ENCODE peak calls at places on chromosomes 2 and 18, in six cellular contexts. One of them, this sample, is unnamed.

GRCh38 chr2:163878718-163879117 is 142.9 kb upstream of the FIGN start:
- DNase-seq in endothelial cell: peak; percentile 23
- DNase-seq in heart right ventricle: no peak
- DNase-seq in AG09309: no peak
- DNase-seq in GM23338: peak; percentile 79
- DNase-seq in fibroblast of mammary gland: peak; percentile 45
- DNase-seq in this sample: no peak

GRCh38 chr2:226733189-226733858 is 66.3 kb downstream of the IRS1 start:
- DNase-seq in heart right ventricle: no peak
- DNase-seq in GM23338: no peak
- DNase-seq in AG09309: no peak
- DNase-seq in fibroblast of mammary gland: peak; percentile 31
- DNase-seq in endothelial cell: no peak
- DNase-seq in this sample: no peak

GRCh38 chr2:42141687-42142475 is 27.3 kb upstream of the EML4 start:
- DNase-seq in GM23338: peak; percentile 72
- DNase-seq in endothelial cell: no peak
- DNase-seq in fibroblast of mammary gland: peak; percentile 91
- DNase-seq in AG09309: peak; percentile 88
- DNase-seq in heart right ventricle: peak; percentile 88
- DNase-seq in this sample: no peak

GRCh38 chr18:46629356-46629755 is 27.7 kb downstream of the LOXHD1 start:
- DNase-seq in fibroblast of mammary gland: no peak
- DNase-seq in heart right ventricle: no peak
- DNase-seq in GM23338: no peak
- DNase-seq in endothelial cell: no peak
- DNase-seq in AG09309: no peak
- DNase-seq in this sample: no peak

GRCh38 chr18:332721-333513 is 65.1 kb upstream of the THOC1 start:
- DNase-seq in AG09309: no peak
- DNase-seq in heart right ventricle: peak; percentile 64
- DNase-seq in fibroblast of mammary gland: peak; percentile 50
- DNase-seq in endothelial cell: no peak
- DNase-seq in GM23338: no peak
- DNase-seq in this sample: no peak

GRCh38 chr2:119218478-119219064 is 5.1 kb upstream of the STEAP3 start:
- DNase-seq in fibroblast of mammary gland: peak; percentile 70
- DNase-seq in endothelial cell: no peak
- DNase-seq in GM23338: peak; percentile 39
- DNase-seq in heart right ventricle: peak; percentile 58
- DNase-seq in AG09309: no peak
- DNase-seq in this sample: no peak

GRCh38 chr2:178990533-178991241 is 59.2 kb downstream of the CCDC141 start:
- DNase-seq in heart right ventricle: no peak
- DNase-seq in GM23338: no peak
- DNase-seq in fibroblast of mammary gland: no peak
- DNase-seq in AG09309: no peak
- DNase-seq in endothelial cell: no peak
- DNase-seq in this sample: no peak

GRCh38 chr2:222993920-222994650 is 57.9 kb upstream of the KCNE4 start:
- DNase-seq in endothelial cell: no peak
- DNase-seq in AG09309: peak; percentile 96
- DNase-seq in fibroblast of mammary gland: peak; percentile 97
- DNase-seq in GM23338: no peak
- DNase-seq in heart right ventricle: peak; percentile 85
- DNase-seq in this sample: peak; percentile 35

GRCh38 chr18:25351280-25351772 is 640 bp downstream of the ZNF521 start:
- DNase-seq in AG09309: no peak
- DNase-seq in fibroblast of mammary gland: no peak
- DNase-seq in GM23338: no peak
- DNase-seq in heart right ventricle: peak; percentile 18
- DNase-seq in endothelial cell: no peak
- DNase-seq in this sample: no peak

GRCh38 chr2:71008342-71008741 is 13.7 kb upstream of the TEX261 start:
- DNase-seq in endothelial cell: no peak
- DNase-seq in GM23338: no peak
- DNase-seq in heart right ventricle: no peak
- DNase-seq in fibroblast of mammary gland: no peak
- DNase-seq in AG09309: no peak
- DNase-seq in this sample: no peak

GRCh38 chr2:62344472-62344871 is 148.6 kb downstream of the B3GNT2 start:
- DNase-seq in fibroblast of mammary gland: peak; percentile 18
- DNase-seq in endothelial cell: no peak
- DNase-seq in AG09309: no peak
- DNase-seq in GM23338: no peak
- DNase-seq in heart right ventricle: no peak
- DNase-seq in this sample: no peak

GRCh38 chr2:85997016-85997970 is 108.4 kb downstream of the POLR1A start:
- DNase-seq in endothelial cell: no peak
- DNase-seq in AG09309: no peak
- DNase-seq in fibroblast of mammary gland: no peak
- DNase-seq in GM23338: no peak
- DNase-seq in heart right ventricle: no peak
- DNase-seq in this sample: no peak

GRCh38 chr2:43178602-43179542 is 47.5 kb downstream of the ZFP36L2 start:
- DNase-seq in endothelial cell: peak; percentile 55
- DNase-seq in GM23338: peak; percentile 78
- DNase-seq in fibroblast of mammary gland: peak; percentile 88
- DNase-seq in heart right ventricle: peak; percentile 73
- DNase-seq in AG09309: peak; percentile 52
- DNase-seq in this sample: no peak

GRCh38 chr2:167844714-167845530 is 402.5 kb downstream of the STK39 start:
- DNase-seq in endothelial cell: no peak
- DNase-seq in GM23338: peak; percentile 63
- DNase-seq in AG09309: no peak
- DNase-seq in heart right ventricle: no peak
- DNase-seq in fibroblast of mammary gland: no peak
- DNase-seq in this sample: no peak

GRCh38 chr2:241751152-241751551 is 16.7 kb downstream of the D2HGDH start:
- DNase-seq in GM23338: no peak
- DNase-seq in fibroblast of mammary gland: no peak
- DNase-seq in heart right ventricle: no peak
- DNase-seq in endothelial cell: no peak
- DNase-seq in AG09309: no peak
- DNase-seq in this sample: no peak

GRCh38 chr2:66665124-66665984 is 230.4 kb downstream of the MEIS1 start:
- DNase-seq in endothelial cell: no peak
- DNase-seq in GM23338: no peak
- DNase-seq in AG09309: no peak
- DNase-seq in heart right ventricle: no peak
- DNase-seq in fibroblast of mammary gland: peak; percentile 43
- DNase-seq in this sample: no peak

GRCh38 chr18:77016133-77016839 is 116.3 kb downstream of the MBP start:
- DNase-seq in fibroblast of mammary gland: no peak
- DNase-seq in heart right ventricle: no peak
- DNase-seq in endothelial cell: no peak
- DNase-seq in GM23338: no peak
- DNase-seq in AG09309: no peak
- DNase-seq in this sample: no peak

GRCh38 chr2:60213865-60214657 is 339.4 kb downstream of the BCL11A start:
- DNase-seq in AG09309: no peak
- DNase-seq in heart right ventricle: peak; percentile 18
- DNase-seq in GM23338: no peak
- DNase-seq in fibroblast of mammary gland: no peak
- DNase-seq in endothelial cell: no peak
- DNase-seq in this sample: no peak

GRCh38 chr2:79547568-79547967 is 34.7 kb downstream of the CTNNA2 start:
- DNase-seq in heart right ventricle: no peak
- DNase-seq in AG09309: no peak
- DNase-seq in endothelial cell: no peak
- DNase-seq in fibroblast of mammary gland: no peak
- DNase-seq in GM23338: no peak
- DNase-seq in this sample: no peak

GRCh38 chr2:71530246-71530986 is 77.1 kb downstream of the DYSF start:
- DNase-seq in GM23338: peak; percentile 82
- DNase-seq in endothelial cell: peak; percentile 48
- DNase-seq in fibroblast of mammary gland: peak; percentile 53
- DNase-seq in heart right ventricle: no peak
- DNase-seq in AG09309: no peak
- DNase-seq in this sample: no peak

GRCh38 chr18:49112664-49113063 is 161.9 kb upstream of the SMAD7 start:
- DNase-seq in AG09309: no peak
- DNase-seq in fibroblast of mammary gland: no peak
- DNase-seq in heart right ventricle: no peak
- DNase-seq in GM23338: no peak
- DNase-seq in endothelial cell: no peak
- DNase-seq in this sample: no peak

GRCh38 chr2:237421542-237422047 is 7.6 kb upstream of the COL6A3 start:
- DNase-seq in GM23338: peak; percentile 92
- DNase-seq in heart right ventricle: peak; percentile 77
- DNase-seq in AG09309: no peak
- DNase-seq in endothelial cell: peak; percentile 84
- DNase-seq in fibroblast of mammary gland: peak; percentile 90
- DNase-seq in this sample: peak; percentile 59

GRCh38 chr2:42244520-42244919 is 75.4 kb downstream of the EML4 start:
- DNase-seq in fibroblast of mammary gland: no peak
- DNase-seq in AG09309: no peak
- DNase-seq in heart right ventricle: no peak
- DNase-seq in GM23338: no peak
- DNase-seq in endothelial cell: no peak
- DNase-seq in this sample: no peak

GRCh38 chr2:85164145-85164559 is 31.0 kb downstream of the TCF7L1 start:
- DNase-seq in fibroblast of mammary gland: no peak
- DNase-seq in AG09309: no peak
- DNase-seq in endothelial cell: no peak
- DNase-seq in GM23338: no peak
- DNase-seq in heart right ventricle: no peak
- DNase-seq in this sample: no peak

GRCh38 chr2:172480301-172481218 is 53.2 kb downstream of the ITGA6 start:
- DNase-seq in fibroblast of mammary gland: no peak
- DNase-seq in AG09309: no peak
- DNase-seq in GM23338: no peak
- DNase-seq in endothelial cell: no peak
- DNase-seq in heart right ventricle: peak; percentile 63
- DNase-seq in this sample: no peak

GRCh38 chr2:151171186-151171585 is 90.5 kb downstream of the RBM43 start:
- DNase-seq in fibroblast of mammary gland: no peak
- DNase-seq in GM23338: no peak
- DNase-seq in AG09309: no peak
- DNase-seq in endothelial cell: no peak
- DNase-seq in heart right ventricle: no peak
- DNase-seq in this sample: no peak

DNA sequence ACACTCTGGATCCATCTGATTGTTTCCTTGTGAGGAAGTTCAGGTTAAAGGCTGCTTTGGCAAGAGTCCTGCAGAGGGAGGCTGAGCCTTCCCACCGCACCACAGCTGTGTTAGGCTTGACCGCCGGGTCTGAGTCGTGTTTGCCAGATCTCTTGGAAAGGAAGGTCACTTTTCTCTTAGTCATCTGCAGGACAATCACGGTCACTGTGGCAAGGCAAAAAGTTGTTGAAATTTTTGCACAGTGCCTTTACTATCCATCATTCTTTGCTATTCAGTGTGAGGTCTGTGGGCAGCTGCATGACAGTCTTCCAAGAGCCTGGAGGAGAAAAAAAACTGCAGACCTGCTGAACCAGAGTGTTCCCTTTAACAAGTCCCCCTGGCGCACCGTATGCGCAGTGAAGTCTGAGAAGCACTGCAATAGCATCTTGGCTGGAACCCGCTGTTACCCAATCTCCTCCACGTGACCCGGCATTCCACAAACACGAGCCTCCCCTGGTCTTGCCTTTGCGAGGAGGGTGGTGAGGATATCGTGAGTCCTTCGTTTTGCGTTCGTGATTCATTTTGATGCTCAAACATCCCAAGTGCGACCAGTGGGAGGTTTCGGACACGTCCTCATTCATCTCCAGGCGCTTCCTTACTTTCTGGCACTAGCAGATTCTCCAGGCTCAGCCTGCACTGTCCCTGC is 23.0 kb downstream of the BIN1 start:
- DNase-seq in AG09309: peak; percentile 92
- DNase-seq in fibroblast of mammary gland: peak; percentile 99
- DNase-seq in heart right ventricle: peak; percentile 46
- DNase-seq in GM23338: no peak
- DNase-seq in endothelial cell: no peak
- DNase-seq in this sample: peak; percentile 86
- TF ChIP-seq CTCF in AG09309: peak; percentile 30
- TF ChIP-seq CTCF in fibroblast of mammary gland: peak; percentile 44
- TF ChIP-seq CTCF in heart right ventricle: no peak
- TF ChIP-seq CTCF in GM23338: no peak
- TF ChIP-seq CTCF in endothelial cell: no peak
- TF ChIP-seq CTCF in this sample: no peak

GRCh38 chr2:159088906-159089305 is 120.5 kb downstream of the TANC1 start:
- DNase-seq in fibroblast of mammary gland: no peak
- DNase-seq in GM23338: peak; percentile 54
- DNase-seq in endothelial cell: no peak
- DNase-seq in heart right ventricle: no peak
- DNase-seq in AG09309: no peak
- DNase-seq in this sample: no peak
- TF ChIP-seq CTCF in fibroblast of mammary gland: no peak
- TF ChIP-seq CTCF in GM23338: peak; percentile 35
- TF ChIP-seq CTCF in endothelial cell: no peak
- TF ChIP-seq CTCF in heart right ventricle: peak; percentile 23
- TF ChIP-seq CTCF in AG09309: no peak
- TF ChIP-seq CTCF in this sample: no peak

GRCh38 chr2:239398536-239398935 is 2.3 kb downstream of the HDAC4 start:
- DNase-seq in AG09309: no peak
- DNase-seq in GM23338: no peak
- DNase-seq in fibroblast of mammary gland: no peak
- DNase-seq in endothelial cell: no peak
- DNase-seq in heart right ventricle: no peak
- DNase-seq in this sample: no peak
- TF ChIP-seq CTCF in AG09309: no peak
- TF ChIP-seq CTCF in GM23338: no peak
- TF ChIP-seq CTCF in fibroblast of mammary gland: no peak
- TF ChIP-seq CTCF in endothelial cell: no peak
- TF ChIP-seq CTCF in heart right ventricle: no peak
- TF ChIP-seq CTCF in this sample: no peak

DNA sequence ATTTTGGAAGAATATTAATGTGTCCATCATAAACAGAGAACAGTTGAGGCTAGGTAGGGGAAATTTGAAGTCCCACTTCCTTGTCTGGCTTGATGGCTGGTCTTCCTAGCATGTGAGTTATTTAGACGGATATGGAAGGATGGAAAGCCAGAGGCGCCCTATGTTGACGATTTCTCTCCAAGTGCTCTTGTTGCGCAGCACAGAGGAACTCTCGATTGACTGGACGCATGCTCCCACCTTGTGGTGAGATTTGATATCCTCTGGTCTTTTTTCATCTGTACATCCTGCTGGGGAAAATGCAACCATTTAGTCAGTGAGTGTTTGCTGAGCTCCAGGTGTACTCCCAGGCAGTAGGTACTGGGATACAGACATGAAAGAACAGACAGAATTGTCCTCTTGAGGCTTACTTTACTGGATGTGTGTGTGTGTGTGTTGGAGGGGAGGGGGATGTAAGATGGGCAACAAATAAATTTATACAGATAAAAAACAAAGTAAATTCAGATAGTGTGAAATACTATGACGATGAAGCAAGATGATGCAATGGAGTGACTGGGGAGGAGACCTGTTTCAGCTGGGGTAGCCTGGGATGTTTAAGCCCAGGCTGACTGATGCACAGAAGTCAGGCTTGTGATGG is 137.2 kb downstream of the TRIM43 start:
- DNase-seq in fibroblast of mammary gland: peak; percentile 89
- DNase-seq in GM23338: peak; percentile 86
- DNase-seq in AG09309: peak; percentile 79
- DNase-seq in endothelial cell: peak; percentile 67
- DNase-seq in heart right ventricle: peak; percentile 63
- DNase-seq in this sample: no peak
- TF ChIP-seq CTCF in fibroblast of mammary gland: peak; percentile 65
- TF ChIP-seq CTCF in GM23338: peak; percentile 81
- TF ChIP-seq CTCF in AG09309: peak; percentile 63
- TF ChIP-seq CTCF in endothelial cell: peak; percentile 60
- TF ChIP-seq CTCF in heart right ventricle: peak; percentile 76
- TF ChIP-seq CTCF in this sample: peak; percentile 17

GRCh38 chr2:20634430-20635095 is 16.3 kb downstream of the HS1BP3 start:
- DNase-seq in fibroblast of mammary gland: peak; percentile 68
- DNase-seq in endothelial cell: no peak
- DNase-seq in AG09309: no peak
- DNase-seq in heart right ventricle: no peak
- DNase-seq in GM23338: no peak
- DNase-seq in this sample: no peak
- TF ChIP-seq CTCF in fibroblast of mammary gland: no peak
- TF ChIP-seq CTCF in endothelial cell: no peak
- TF ChIP-seq CTCF in AG09309: peak; percentile 22
- TF ChIP-seq CTCF in heart right ventricle: no peak
- TF ChIP-seq CTCF in GM23338: no peak
- TF ChIP-seq CTCF in this sample: no peak

This sample was measured in omental fat pad.